ENCODE peak calls at places on chromosomes 11 and 22, in seven cellular contexts. Q is stimulated activated naive B cell treated with anti-CD40 and anti-IgM and Interleukin-4, amounts not matched to agents 10 μg/mL and 1 μg/mL and 100 μg/mL, for 72 hours; P is HFF-Myc; Z is activated CD4-positive, alpha-beta T cell treated with anti-CD3 and anti-CD28 coated beads, Interleukin-2, amount 10 ng/mL, durations not matched to agents 7 days and 5 days; G is NCI-H345; B is NCI-H1417; C is ELR. X is an unnamed sample.

GRCh38 chr11:134291196-134291595 is 15.0 kb downstream of the GLB1L3 start:
- DNase-seq in B (no peak), Z (no peak), G (no peak), C (no peak), Q (no peak), P (no peak), X (no peak)

GRCh38 chr11:70882716-70883085 is 369.7 kb downstream of the SHANK2 start:
- DNase-seq in P (no peak), G (no peak), C (no peak), B (no peak), Q (no peak), Z (no peak), X (peak; percentile 54)

GRCh38 chr22:31278643-31279326 is 13.5 kb downstream of the PIK3IP1 start:
- DNase-seq in Z (peak; percentile 70), G (no peak), P (no peak), B (no peak), Q (no peak), C (no peak), X (no peak)

GRCh38 chr11:65574963-65575567 is 788 bp upstream of the EHBP1L1 start:
- DNase-seq in C (peak; percentile 39), Q (peak; percentile 39), B (no peak), P (no peak), G (peak; percentile 19), Z (no peak), X (no peak)

GRCh38 chr11:106156290-106156937 is 79.0 kb downstream of the AASDHPPT start:
- DNase-seq in C (peak; percentile 65), B (peak; percentile 12), Q (no peak), P (peak; percentile 31), G (peak; percentile 11), Z (no peak), X (peak; percentile 23)

GRCh38 chr22:41256254-41256897 is 15.6 kb upstream of the CHADL start:
- DNase-seq in B (no peak), Z (no peak), Q (no peak), C (peak; percentile 94), G (no peak), P (peak; percentile 17), X (no peak)

GRCh38 chr11:96878299-96879051 is 488.7 kb downstream of the JRKL start:
- DNase-seq in Q (no peak), C (no peak), P (no peak), B (no peak), G (no peak), Z (no peak), X (no peak)

GRCh38 chr11:12556788-12557384 is 117.3 kb upstream of the TEAD1 start:
- DNase-seq in Z (no peak), B (no peak), Q (no peak), C (peak; percentile 86), G (no peak), P (peak; percentile 97), X (no peak)

GRCh38 chr11:12149672-12150225 is 39.4 kb downstream of the MICAL2 start:
- DNase-seq in C (no peak), Z (no peak), B (peak; percentile 36), G (no peak), Q (peak; percentile 43), P (no peak), X (no peak)

GRCh38 chr11:32374261-32374711 is 61.1 kb downstream of the WT1 start:
- DNase-seq in Z (peak; percentile 48), B (peak; percentile 53), P (peak; percentile 9), C (peak; percentile 67), Q (peak; percentile 9), G (no peak), X (peak; percentile 65)

GRCh38 chr22:31342389-31343125 is 3.6 kb downstream of the PATZ1 start:
- DNase-seq in B (no peak), P (no peak), Z (no peak), G (no peak), Q (no peak), C (no peak), X (no peak)

GRCh38 chr11:2210366-2211112 is 38.9 kb upstream of the TH start:
- DNase-seq in G (no peak), C (no peak), P (no peak), B (no peak), Q (no peak), Z (peak; percentile 6), X (no peak)

GRCh38 chr11:11440149-11440548 is 87.1 kb upstream of the CSNK2A3 start:
- DNase-seq in P (no peak), C (no peak), Z (no peak), Q (no peak), G (no peak), B (no peak), X (no peak)

GRCh38 chr11:472816-473215 is 22.7 kb downstream of the PTDSS2 start:
- DNase-seq in Q (no peak), B (no peak), P (no peak), C (no peak), Z (no peak), G (no peak), X (no peak)

GRCh38 chr11:111378773-111379499 is at the start of gene POU2AF1:
- DNase-seq in C (peak; percentile 19), Z (peak; percentile 87), P (peak; percentile 62), G (no peak), Q (peak; percentile 85), B (no peak), X (no peak)

GRCh38 chr11:2964782-2965181 is 27.3 kb downstream of the NAP1L4 start:
- DNase-seq in Z (no peak), Q (no peak), C (no peak), B (no peak), P (no peak), G (no peak), X (no peak)

GRCh38 chr11:128341280-128341679 is 246.1 kb downstream of the ETS1 start:
- DNase-seq in Z (peak; percentile 81), B (no peak), Q (no peak), G (no peak), C (no peak), P (no peak), X (no peak)

GRCh38 chr22:29156507-29156906 is 49.2 kb upstream of the EMID1 start:
- DNase-seq in C (peak; percentile 30), P (no peak), Z (no peak), Q (no peak), G (no peak), B (no peak), X (peak; percentile 44)

GRCh38 chr11:125448136-125448535 is 47.9 kb downstream of the FEZ1 start:
- DNase-seq in C (peak; percentile 50), G (no peak), Z (no peak), B (no peak), Q (no peak), P (no peak), X (no peak)

GRCh38 chr11:10898763-10899541 is 41.1 kb upstream of the ZBED5 start:
- DNase-seq in G (no peak), Q (no peak), C (no peak), B (no peak), P (peak; percentile 89), Z (no peak), X (no peak)

GRCh38 chr22:41799486-41800347 is 762 bp upstream of the CCDC134 start:
- DNase-seq in Z (no peak), B (no peak), C (peak; percentile 13), P (no peak), Q (peak; percentile 24), G (no peak), X (peak; percentile 39)

GRCh38 chr11:96169250-96169649 is 173.7 kb downstream of the MAML2 start:
- DNase-seq in Z (no peak), C (peak; percentile 28), P (no peak), G (no peak), B (no peak), Q (no peak), X (no peak)

GRCh38 chr11:35539781-35540281 is 14.4 kb upstream of the PAMR1 start:
- DNase-seq in B (no peak), Z (no peak), P (peak; percentile 77), C (peak; percentile 75), G (no peak), Q (no peak), X (peak; percentile 66)

GRCh38 chr11:117827521-117828511 is 3.3 kb upstream of the FXYD2 start:
- DNase-seq in C (no peak), Q (no peak), G (no peak), P (no peak), Z (no peak), B (no peak), X (peak; percentile 4)

GRCh38 chr11:862028-862703 is 19.5 kb downstream of the TSPAN4 start:
- DNase-seq in G (peak; percentile 34), Q (no peak), C (no peak), Z (no peak), P (no peak), B (no peak), X (peak; percentile 93)

GRCh38 chr22:50009251-50009650 is 3.3 kb downstream of the IL17REL start:
- DNase-seq in C (no peak), Q (no peak), P (no peak), Z (no peak), G (no peak), B (no peak), X (no peak)

GRCh38 chr11:15737326-15737725 is 619.0 kb downstream of the SOX6 start:
- DNase-seq in Z (no peak), B (no peak), Q (no peak), C (peak; percentile 21), P (no peak), G (no peak), X (no peak)

GRCh38 chr22:39343259-39344045 is 6.3 kb upstream of the SYNGR1 start:
- DNase-seq in C (peak; percentile 69), Q (peak; percentile 35), Z (peak; percentile 70), P (peak; percentile 41), B (peak; percentile 24), G (peak; percentile 14), X (peak; percentile 76)

GRCh38 chr11:60394666-60395343 is 1.5 kb upstream of the MS4A14 start:
- DNase-seq in B (no peak), Z (no peak), P (no peak), C (no peak), Q (no peak), G (no peak), X (no peak)

GRCh38 chr11:76030286-76030685 is 176.0 kb downstream of the WNT11 start:
- DNase-seq in P (no peak), C (peak; percentile 24), Q (no peak), B (no peak), G (no peak), Z (no peak), X (no peak)

GRCh38 chr11:12274056-12274455 is 103.3 kb upstream of the PARVA start:
- DNase-seq in G (no peak), C (no peak), Z (no peak), B (no peak), P (no peak), Q (no peak), X (no peak)

GRCh38 chr22:46758867-46759290 is 3.6 kb upstream of the TBC1D22A start:
- DNase-seq in Z (peak; percentile 68), P (no peak), B (peak; percentile 24), Q (no peak), C (peak; percentile 66), G (peak; percentile 20), X (peak; percentile 72)

GRCh38 chr11:121810291-121810690 is 305.7 kb downstream of the BLID start:
- DNase-seq in Q (no peak), B (no peak), Z (no peak), G (no peak), P (no peak), C (peak; percentile 85), X (no peak)

GRCh38 chr11:15472405-15472799 is 357.7 kb downstream of the INSC start:
- DNase-seq in P (no peak), Z (no peak), G (no peak), B (no peak), Q (no peak), C (no peak), X (no peak)

GRCh38 chr22:22687638-22688500 is 43.5 kb downstream of the GGTLC2 start:
- DNase-seq in B (peak; percentile 50), Q (no peak), P (peak; percentile 12), C (peak; percentile 31), G (peak; percentile 16), Z (peak; percentile 48), X (peak; percentile 60)